ENCODE peak calls at places on chromosomes 3 and 15, in four cellular contexts. F, B, L and Y are unnamed samples. For H3K27me3, the result is how much of the 10 kb centered on the place peaks cover.

GRCh38 chr15:87764461-87765236 is 491.9 kb downstream of the NTRK3 start:
- DNase-seq in L (no peak), F (no peak), B (no peak), Y (no peak)

GRCh38 chr15:77025471-77025901 is 30.6 kb downstream of the PSTPIP1 start:
- DNase-seq in L (no peak), F (peak), B (no peak), Y (no peak)

GRCh38 chr3:127831723-127832172 is 9.4 kb upstream of the MGLL start:
- DNase-seq in F (peak), L (peak), B (peak), Y (peak)

GRCh38 chr3:129343643-129344360 is 65.1 kb downstream of the HMCES start:
- DNase-seq in F (peak), B (no peak), L (peak), Y (no peak)

GRCh38 chr3:10683106-10683505 is 132.9 kb upstream of the SLC6A11 start:
- DNase-seq in F (no peak), B (no peak), L (no peak), Y (no peak)

GRCh38 chr3:46517016-46517770 is 19.4 kb downstream of the RTP3 start:
- DNase-seq in L (no peak), B (no peak), F (no peak), Y (no peak)

GRCh38 chr3:134380249-134380648 is 6.0 kb upstream of the AMOTL2 start:
- DNase-seq in B (no peak), F (no peak), L (no peak), Y (no peak)

GRCh38 chr3:51931756-51932155 is 9.9 kb downstream of the RRP9 start:
- DNase-seq in L (no peak), F (no peak), B (no peak), Y (no peak)

GRCh38 chr3:4351164-4351855 is 48.1 kb downstream of the SETMAR start:
- DNase-seq in B (no peak), L (no peak), F (no peak), Y (no peak)

GRCh38 chr3:177683619-177684018 is 486.3 kb upstream of the TBL1XR1 start:
- DNase-seq in L (no peak), F (no peak), B (no peak), Y (no peak)

GRCh38 chr3:138458774-138459499 is 24.5 kb downstream of the ESYT3 start:
- DNase-seq in L (no peak), F (no peak), B (no peak), Y (no peak)

GRCh38 chr3:109563149-109563548 is 225.8 kb upstream of the DPPA4 start:
- DNase-seq in B (no peak), L (no peak), F (no peak), Y (no peak)

GRCh38 chr15:55403531-55403930 is 4.6 kb downstream of the CCPG1 start:
- DNase-seq in F (no peak), L (no peak), B (no peak), Y (no peak)

GRCh38 chr15:45573961-45574629 is 13.1 kb upstream of the BLOC1S6 start:
- DNase-seq in B (no peak), F (no peak), L (peak), Y (no peak)

GRCh38 chr15:85545185-85545584 is 164.8 kb downstream of the AKAP13 start:
- DNase-seq in F (no peak), L (no peak), B (no peak), Y (no peak)

GRCh38 chr3:129060276-129061076 is at the start of gene GP9:
- DNase-seq in L (no peak), B (no peak), F (no peak), Y (no peak)

GRCh38 chr15:52011711-52012144 is 7.3 kb upstream of the MAPK6 start:
- DNase-seq in B (no peak), L (no peak), F (no peak), Y (no peak)

GRCh38 chr3:60809857-60810256 is 441.4 kb downstream of the FHIT start:
- DNase-seq in B (no peak), F (no peak), L (no peak), Y (no peak)

GRCh38 chr3:171056528-171056927 is 30.0 kb upstream of the SLC2A2 start:
- DNase-seq in B (no peak), F (no peak), L (no peak), Y (no peak)

DNA sequence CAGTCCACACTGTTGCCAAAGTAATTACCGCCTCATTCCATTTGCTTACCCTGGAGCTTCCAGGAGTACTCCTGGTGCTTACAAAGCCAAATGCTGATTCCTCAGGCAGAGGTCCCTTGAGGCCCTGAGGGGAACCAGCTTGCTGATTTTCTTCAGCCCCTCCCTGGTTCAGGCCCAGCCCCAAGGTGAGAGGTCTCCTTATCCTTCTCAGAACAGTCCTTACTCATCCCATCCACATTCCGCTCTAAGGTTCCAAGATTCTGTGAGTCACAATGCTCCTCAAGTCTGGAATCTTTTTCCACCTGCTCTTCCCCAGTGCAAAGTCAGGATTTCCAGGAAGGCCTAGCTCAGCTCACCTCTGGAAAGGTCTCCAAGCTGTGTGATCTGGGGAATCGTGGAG is 1.8 kb upstream of the ATP10A start:
- DNase-seq in F (no peak), B (no peak), L (no peak), Y (no peak)
- H3K27me3 ChIP-seq in F (under half), B (half or more), L (under half), Y (under half)

DNA sequence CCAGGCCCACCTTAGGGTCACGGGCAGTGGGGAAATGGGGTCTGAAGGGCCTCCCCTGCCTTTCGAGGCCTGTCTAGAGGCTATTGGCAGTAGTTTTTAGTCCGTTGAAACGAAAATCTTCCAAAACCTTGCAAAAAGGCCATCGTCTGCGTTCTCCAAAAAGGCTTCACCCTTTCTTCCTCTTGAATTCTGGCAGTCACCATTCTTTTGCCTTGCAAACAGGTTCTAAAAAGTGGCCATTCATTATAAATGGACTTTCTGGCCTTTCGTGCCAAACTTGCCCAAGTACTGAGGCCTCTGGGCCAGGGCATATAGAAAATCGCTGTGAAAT is 367 bp upstream of the TARS3 start:
- DNase-seq in F (no peak), B (no peak), L (no peak), Y (no peak)
- H3K4me3 ChIP-seq in F (no peak), B (peak), L (no peak), Y (no peak)

GRCh38 chr3:56119575-56120349 is 348.5 kb downstream of the ERC2 start:
- DNase-seq in F (no peak), L (no peak), B (peak), Y (no peak)

GRCh38 chr3:56123487-56123886 is 344.8 kb downstream of the ERC2 start:
- DNase-seq in F (no peak), L (no peak), B (no peak), Y (no peak)

GRCh38 chr3:56125358-56126005 is 342.8 kb downstream of the ERC2 start:
- DNase-seq in F (no peak), B (peak), L (no peak), Y (no peak)

GRCh38 chr3:56124546-56124945 is 343.7 kb downstream of the ERC2 start:
- DNase-seq in L (no peak), F (no peak), B (no peak), Y (no peak)

DNA sequence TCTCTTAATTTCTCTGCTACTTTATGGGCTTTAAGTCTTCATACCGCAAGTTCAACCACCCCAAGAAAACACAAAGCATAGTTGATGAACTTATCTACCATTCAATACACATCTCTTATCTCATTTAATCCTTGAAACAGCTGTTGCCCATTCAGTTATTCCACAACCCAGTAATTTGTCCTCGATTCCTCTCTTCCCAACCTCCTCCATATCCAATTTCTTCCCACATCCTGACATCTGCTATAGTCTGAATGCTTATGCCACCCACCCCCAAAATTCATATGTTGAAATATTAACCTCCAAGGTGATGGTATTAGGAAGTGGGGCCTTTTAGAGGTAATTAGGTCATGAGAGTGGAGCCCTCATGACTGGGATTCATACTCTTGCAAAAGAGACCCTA is 345.4 kb downstream of the ERC2 start:
- DNase-seq in L (no peak), F (no peak), B (no peak), Y (no peak)
- H3K27ac ChIP-seq in L (no peak), F (no peak), B (no peak), Y (no peak)

DNA sequence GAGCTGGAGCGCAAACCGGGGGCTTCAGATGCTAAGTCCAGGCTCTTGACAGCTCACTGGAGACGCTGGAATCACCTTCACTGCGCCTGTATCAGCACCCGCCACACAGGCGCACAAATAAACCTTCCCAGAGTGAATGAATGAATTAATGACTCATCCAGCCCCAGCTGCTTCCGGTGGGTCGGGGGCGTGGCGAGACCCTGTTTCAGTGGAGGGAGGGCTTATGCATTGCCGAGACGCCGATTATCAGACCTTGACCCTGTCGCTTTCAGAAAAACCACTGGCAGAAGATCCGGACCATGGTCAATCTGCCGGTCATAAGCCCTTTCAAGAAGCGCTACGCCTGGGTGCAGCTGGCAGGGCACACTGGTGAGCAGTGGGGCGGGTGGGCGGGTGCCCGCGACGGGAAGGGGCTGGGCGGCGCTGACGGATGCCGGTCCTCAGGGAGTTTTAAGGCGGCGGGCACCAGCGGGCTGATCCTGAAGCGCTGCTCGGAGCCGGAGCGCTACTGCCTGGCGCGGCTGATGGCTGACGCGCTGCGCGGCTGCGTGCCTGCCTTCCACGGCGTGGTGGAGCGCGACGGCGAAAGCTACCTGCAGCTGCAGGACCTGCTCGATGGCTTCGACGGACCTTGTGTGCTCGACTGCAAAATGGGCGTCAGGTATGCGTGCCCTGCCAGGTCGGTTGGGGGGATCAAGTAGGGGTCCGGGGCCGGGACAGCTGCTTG is 7.7 kb downstream of the ITPKA start:
- DNase-seq in L (no peak), F (no peak), B (no peak), Y (no peak)
- H3K27me3 ChIP-seq in L (under half), F (under half), B (half or more), Y (under half)

DNA sequence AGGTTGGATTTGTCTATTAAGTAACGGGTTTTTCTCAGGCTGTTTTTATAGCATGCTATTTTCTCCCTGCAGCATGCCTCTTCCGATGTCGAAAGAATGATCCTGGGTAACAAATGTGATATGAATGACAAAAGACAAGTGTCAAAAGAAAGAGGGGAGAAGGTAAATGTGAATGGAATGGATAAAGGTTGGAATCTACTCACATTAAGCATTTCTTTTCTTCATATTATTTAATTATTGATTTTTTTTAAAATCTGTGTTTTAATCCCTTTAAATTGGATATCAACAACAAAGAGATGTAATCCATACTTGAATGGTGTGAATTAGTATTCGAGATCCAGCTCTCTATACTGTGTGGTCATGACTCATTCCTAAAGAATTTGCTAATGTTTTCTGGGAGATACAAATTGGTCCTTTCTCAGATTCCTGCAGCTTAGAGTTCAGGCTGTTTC is 20.9 kb upstream of the APH1B start:
- DNase-seq in L (no peak), F (no peak), B (no peak), Y (no peak)
- H3K4me3 ChIP-seq in L (no peak), F (no peak), B (no peak), Y (no peak)

DNA sequence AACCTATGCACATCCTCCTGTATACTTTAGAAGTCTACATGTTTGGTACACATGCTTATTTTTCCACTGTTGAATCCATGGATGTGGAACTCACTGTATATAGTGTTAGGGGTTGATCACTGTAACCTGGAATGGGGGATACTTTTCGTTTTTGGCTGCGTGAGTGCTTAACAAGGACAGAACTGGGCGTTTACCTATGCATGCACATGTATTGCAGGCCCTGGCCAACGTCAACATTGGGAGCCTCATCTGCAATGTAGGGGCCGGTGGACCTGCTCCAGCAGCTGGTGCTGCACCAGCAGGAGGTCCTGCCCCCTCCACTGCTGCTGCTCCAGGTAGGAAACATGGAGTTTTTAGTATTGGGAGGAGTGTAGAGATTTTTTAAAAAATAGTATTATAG is 2.3 kb downstream of the RPLP1 start:
- DNase-seq in B (no peak), F (no peak), L (no peak), Y (no peak)
- H3K27ac ChIP-seq in B (peak), F (no peak), L (peak), Y (peak)